ENCODE peak calls at places on chromosome 14, in seven cellular contexts. R is heart right ventricle; H is posterior cingulate gyrus; F is GM13977; C is CD8-positive, alpha-beta memory T cell; X is stimulated activated naive CD4-positive, alpha-beta T cell treated with Interleukin-2 at 50 U/mL for 16 hours; N is C1 segment of cervical spinal cord. U is an unnamed sample.

GRCh38 chr14:92890830-92891598 is 31.9 kb upstream of the CHGA start:
- DNase-seq in N (no peak), X (no peak), H (no peak), R (no peak), C (no peak), F (no peak), U (no peak)

GRCh38 chr14:21244546-21244945 is 24.7 kb downstream of the HNRNPC start:
- DNase-seq in C (no peak), H (no peak), X (no peak), F (no peak), N (no peak), R (no peak), U (no peak)

GRCh38 chr14:52397844-52398243 is 83.7 kb downstream of the PTGER2 start:
- DNase-seq in X (no peak), F (no peak), R (no peak), H (no peak), N (no peak), C (no peak), U (no peak)

GRCh38 chr14:65164068-65164824 is 61.9 kb upstream of the MAX start:
- DNase-seq in C (no peak), N (no peak), F (peak), X (no peak), H (no peak), R (no peak), U (no peak)

GRCh38 chr14:103641181-103641580 is 12.2 kb downstream of the KLC1 start:
- DNase-seq in H (no peak), R (no peak), F (no peak), C (no peak), X (no peak), N (no peak), U (no peak)

GRCh38 chr14:66009104-66009503 is 477.1 kb upstream of the CCDC196 start:
- DNase-seq in F (no peak), R (no peak), H (no peak), X (no peak), N (no peak), C (no peak), U (no peak)

GRCh38 chr14:53148612-53149202 is 4.4 kb downstream of the DDHD1 start:
- DNase-seq in H (no peak), X (no peak), F (no peak), C (no peak), R (no peak), N (no peak), U (no peak)

GRCh38 chr14:64717870-64718269 is 13.6 kb downstream of the PLEKHG3 start:
- DNase-seq in R (no peak), F (no peak), X (no peak), N (peak), C (no peak), H (no peak), U (no peak)

GRCh38 chr14:97179573-97179972 is 382.4 kb downstream of the VRK1 start:
- DNase-seq in F (no peak), N (no peak), X (no peak), C (no peak), R (no peak), H (no peak), U (no peak)

GRCh38 chr14:61581955-61582615 is 113.2 kb upstream of the HIF1A start:
- DNase-seq in X (no peak), F (no peak), R (no peak), C (no peak), N (no peak), H (no peak), U (no peak)

U was measured in stimulated activated naive B cell treated with anti-CD40 and anti-IgM and Interleukin-4, amounts not matched to agents 10 μg/mL and 1 μg/mL and 100 μg/mL, for 72 hours.